ENCODE peak calls at places on chromosomes 4 and X, in four cellular contexts. P is H9, Y is H1, C is IMR-90. Q is an unnamed sample.

GRCh38 chr4:13919021-13919441 is 291.5 kb upstream of the BOD1L1 start:
- DNase-seq in P (no peak), Y (no peak), C (peak), Q (no peak)

GRCh38 chr4:86972997-86973396 is 38.2 kb downstream of the AFF1 start:
- DNase-seq in P (peak), Y (no peak), C (no peak), Q (peak)

GRCh38 chr4:140156529-140157171 is 2.7 kb upstream of the MAML3 start:
- DNase-seq in P (no peak), Y (no peak), C (no peak), Q (no peak)

GRCh38 chr4:128707864-128708263 is 101.6 kb upstream of the JADE1 start:
- DNase-seq in P (no peak), Y (no peak), C (peak), Q (no peak)

GRCh38 chr4:72387959-72388358 is 181.1 kb downstream of the ADAMTS3 start:
- DNase-seq in P (no peak), Y (no peak), C (no peak), Q (no peak)

GRCh38 chr4:141028024-141028529 is 105.2 kb downstream of the RNF150 start:
- DNase-seq in P (no peak), Y (no peak), C (peak), Q (no peak)

GRCh38 chrX:154696328-154697045 is 43.1 kb upstream of the CTAG2 start:
- DNase-seq in P (no peak), Y (no peak), C (peak), Q (no peak)

GRCh38 chrX:34877451-34877850 is 65.1 kb upstream of the FAM47B start:
- DNase-seq in P (no peak), Y (no peak), C (peak), Q (no peak)

GRCh38 chrX:85084770-85085393 is 81.2 kb downstream of the APOOL start:
- DNase-seq in P (no peak), Y (no peak), C (peak), Q (peak)

GRCh38 chr4:126630171-126630570 is 1002.6 kb upstream of the INTU start:
- DNase-seq in P (no peak), Y (no peak), C (no peak), Q (no peak)

GRCh38 chrX:16087081-16087480 is 36.3 kb upstream of the GRPR start:
- DNase-seq in P (no peak), Y (no peak), C (no peak), Q (no peak)

GRCh38 chr4:25234390-25235367 is 846 bp downstream of the PI4K2B start:
- DNase-seq in P (peak), Y (peak), C (peak), Q (peak)

GRCh38 chr4:187004628-187005027 is 281.0 kb upstream of the FAT1 start:
- DNase-seq in P (no peak), Y (no peak), C (no peak), Q (no peak)

GRCh38 chrX:120768681-120769080 is 107.0 kb downstream of the CT47B1 start:
- DNase-seq in P (no peak), Y (no peak), C (peak), Q (no peak)

GRCh38 chrX:110322603-110323002 is 4.7 kb upstream of the AMMECR1 start:
- DNase-seq in P (no peak), Y (no peak), C (peak), Q (no peak)

GRCh38 chr4:175035907-175036306 is 117.7 kb downstream of the ADAM29 start:
- DNase-seq in P (no peak), Y (no peak), C (no peak), Q (no peak)

GRCh38 chr4:55819634-55820033 is at the start of gene EXOC1L:
- DNase-seq in P (peak), Y (peak), C (no peak), Q (peak)

GRCh38 chrX:574830-575229 is 55.8 kb upstream of the SHOX start:
- DNase-seq in P (no peak), Y (peak), C (no peak), Q (no peak)

GRCh38 chrX:68997461-68997860 is 167.8 kb downstream of the PJA1 start:
- DNase-seq in P (no peak), Y (no peak), C (peak), Q (no peak)

GRCh38 chrX:48815266-48815665 is 11.0 kb upstream of the ERAS start:
- DNase-seq in P (no peak), Y (no peak), C (no peak), Q (no peak)

GRCh38 chr4:100547541-100548208 is 29.9 kb upstream of the EMCN start:
- DNase-seq in P (peak), Y (no peak), C (no peak), Q (peak)

GRCh38 chr4:130025701-130026100 is 929.7 kb downstream of the C4orf33 start:
- DNase-seq in P (no peak), Y (no peak), C (no peak), Q (no peak)

DNA sequence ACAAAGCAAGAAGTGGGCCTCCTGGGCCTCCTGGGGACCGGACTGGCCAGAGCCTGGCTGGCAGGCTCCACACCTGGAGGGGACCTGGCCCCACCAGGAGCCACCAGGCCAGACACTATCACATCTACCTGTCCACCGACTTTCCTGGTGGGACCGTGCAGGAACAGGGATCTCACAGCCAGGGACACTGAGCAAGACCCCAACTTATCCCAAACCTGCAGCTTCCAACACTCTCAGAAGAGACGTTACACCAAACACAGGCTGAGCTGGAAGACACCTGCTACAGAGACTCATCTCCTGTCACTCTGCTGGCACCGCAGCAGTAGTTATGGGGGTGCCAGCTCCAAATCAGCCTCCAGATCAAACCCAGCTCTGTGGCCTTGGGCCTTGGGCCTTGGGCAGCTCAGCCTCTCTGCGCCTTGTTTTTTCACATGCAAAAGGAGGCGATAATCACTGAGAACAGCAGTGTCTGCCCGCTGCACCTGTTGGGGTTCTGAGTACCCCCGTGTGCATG is 69.4 kb downstream of the ADRA2C start:
- DNase-seq in P (no peak), Y (no peak), C (no peak), Q (no peak)
- H2AK5ac ChIP-seq in P (no peak), Y (no peak), C (no peak), Q (peak)

GRCh38 chrX:38820751-38821150 is 19.5 kb downstream of the MID1IP1 start:
- DNase-seq in P (no peak), Y (no peak), C (no peak), Q (no peak)

GRCh38 chrX:38816158-38816557 is 14.9 kb downstream of the MID1IP1 start:
- DNase-seq in P (no peak), Y (no peak), C (no peak), Q (no peak)

GRCh38 chrX:38819163-38819562 is 17.9 kb downstream of the MID1IP1 start:
- DNase-seq in P (no peak), Y (no peak), C (no peak), Q (no peak)

GRCh38 chrX:38817004-38817703 is 15.9 kb downstream of the MID1IP1 start:
- DNase-seq in P (peak), Y (no peak), C (peak), Q (peak)

DNA sequence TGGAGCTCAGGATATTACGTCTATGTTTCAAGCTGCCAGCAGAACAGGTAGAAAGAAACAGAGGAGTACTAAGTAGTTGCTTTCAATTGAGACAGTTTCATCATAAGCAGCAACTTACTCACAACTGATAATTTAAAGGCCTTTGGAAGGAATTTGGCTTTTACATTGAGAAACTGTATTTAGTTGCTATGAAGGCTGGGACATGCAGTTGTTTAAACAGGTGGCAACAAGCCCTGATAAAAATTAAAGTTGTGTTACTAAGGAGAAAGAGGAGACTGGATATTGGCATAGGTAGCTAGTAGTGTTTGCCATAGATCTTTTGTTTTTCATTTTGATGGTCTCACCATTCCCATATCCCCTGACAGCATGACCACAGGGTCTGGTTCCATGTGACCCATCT is 18.4 kb downstream of the MID1IP1 start:
- DNase-seq in P (no peak), Y (no peak), C (no peak), Q (no peak)
- H3K23ac ChIP-seq in P (no peak), Y (no peak), C (no peak), Q (no peak)

GRCh38 chr4:53748328-53748772 is 157.1 kb upstream of the LNX1 start:
- DNase-seq in P (no peak), Y (no peak), C (no peak), Q (no peak)
- H3K56ac ChIP-seq in P (no peak), Y (no peak), C (no peak), Q (no peak)

DNA sequence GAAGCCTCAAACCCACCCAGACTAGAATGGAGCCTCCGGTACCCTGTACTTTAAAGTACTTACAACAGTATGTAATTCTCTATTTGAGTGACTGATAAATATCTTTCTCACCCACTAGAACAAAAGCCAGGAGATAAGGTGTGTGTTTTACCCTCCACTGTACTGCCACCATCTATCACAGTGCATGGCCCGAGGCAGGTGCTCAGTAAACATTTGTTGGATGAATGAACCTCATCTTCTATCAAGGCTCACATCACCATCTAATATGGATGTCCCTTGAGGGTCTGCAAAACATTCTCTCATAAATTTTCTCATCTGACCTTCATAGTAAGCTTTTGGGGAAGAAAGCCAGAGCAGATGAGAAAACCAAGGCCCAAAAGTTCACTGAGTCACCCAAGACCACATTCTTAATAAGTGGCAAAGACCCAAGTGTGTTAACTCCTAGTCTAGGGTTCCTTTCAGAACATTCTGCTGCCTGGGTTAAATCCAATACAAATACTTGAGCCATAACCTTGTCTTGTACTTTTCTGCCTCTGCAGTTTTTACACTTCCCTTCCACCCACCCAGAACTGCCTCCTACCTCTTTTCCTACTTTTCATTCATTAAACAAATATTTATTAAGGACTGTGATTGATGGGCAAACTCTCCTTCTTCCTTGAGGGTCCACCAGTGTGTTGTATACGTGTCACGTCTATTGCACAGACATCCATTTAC is 35.8 kb downstream of the APBB2 start:
- DNase-seq in P (no peak), Y (no peak), C (peak), Q (no peak)
- H2AK5ac ChIP-seq in P (no peak), Y (no peak), C (peak), Q (no peak)

GRCh38 chr4:7291372-7292135 is 99.2 kb downstream of the SORCS2 start:
- DNase-seq in P (no peak), Y (no peak), C (peak), Q (no peak)
- H3K23ac ChIP-seq in P (no peak), Y (no peak), C (no peak), Q (no peak)

DNA sequence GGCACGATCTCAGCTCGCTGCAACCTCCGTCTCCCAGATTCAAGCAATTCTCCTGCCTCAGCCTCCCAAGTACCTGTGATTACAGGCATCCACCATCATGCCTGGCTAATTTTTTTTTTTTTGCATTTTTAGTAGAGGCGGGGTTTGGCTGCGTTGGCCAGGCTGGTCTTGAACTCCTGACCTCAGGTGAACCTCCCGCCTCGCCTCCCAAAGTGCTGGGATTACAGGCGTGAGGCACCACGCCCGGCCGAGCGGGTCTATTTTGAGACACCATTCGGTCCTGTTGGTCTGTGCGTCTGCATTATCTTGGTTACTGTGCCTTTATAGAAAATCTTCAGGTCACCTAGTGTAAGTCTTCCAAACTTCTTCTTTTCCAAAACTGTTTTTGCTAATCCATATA is 21.7 kb upstream of the RGS12 start:
- DNase-seq in P (no peak), Y (no peak), C (no peak), Q (no peak)
- H3K56ac ChIP-seq in P (no peak), Y (no peak), C (no peak), Q (no peak)

DNA sequence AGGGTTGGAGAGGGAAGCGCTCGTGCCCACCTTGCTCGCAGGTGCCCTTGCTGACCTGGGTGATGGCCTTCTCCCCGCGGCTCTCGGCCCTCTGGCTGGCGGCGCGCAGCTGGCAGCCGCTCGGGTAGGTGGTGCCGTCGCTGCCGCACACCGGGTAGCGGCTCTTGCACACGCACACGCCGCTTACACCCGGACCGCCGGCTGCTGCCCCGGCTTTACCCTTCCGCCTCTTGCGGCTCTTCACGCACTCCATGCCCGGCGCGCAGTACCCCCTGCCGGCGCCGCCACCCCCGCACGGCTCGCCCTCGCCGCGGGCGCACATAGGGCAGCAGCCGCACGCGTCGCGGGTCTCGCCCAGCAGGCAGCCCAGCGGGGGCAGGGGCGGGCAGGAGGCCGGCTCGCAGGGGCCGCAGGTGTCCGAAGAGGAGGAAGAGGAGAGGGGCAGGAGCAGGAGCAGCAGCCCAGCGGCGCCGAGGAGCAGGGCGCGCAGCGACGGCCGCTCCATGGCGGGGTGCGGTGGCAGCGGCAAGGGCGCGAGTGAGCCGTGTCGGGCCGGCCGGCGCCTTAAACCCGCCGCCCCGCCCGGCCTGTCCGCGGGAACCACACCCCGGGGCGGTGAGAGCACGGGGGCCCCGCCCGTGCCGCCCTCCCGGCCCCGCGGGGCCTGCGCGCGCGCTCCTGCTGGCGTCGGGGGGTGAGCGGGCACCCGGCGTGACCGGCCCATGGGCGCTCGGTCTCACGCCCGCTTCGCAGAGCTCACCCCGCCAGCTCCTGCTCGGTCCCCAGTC is at the start of gene IGFBP7:
- DNase-seq in P (no peak), Y (peak), C (no peak), Q (no peak)
- H2AK5ac ChIP-seq in P (no peak), Y (no peak), C (peak), Q (no peak)

GRCh38 chr4:1168291-1169031 is 3.9 kb downstream of the SPON2 start:
- DNase-seq in P (no peak), Y (no peak), C (no peak), Q (no peak)
- H3K23ac ChIP-seq in P (no peak), Y (no peak), C (no peak), Q (no peak)

DNA sequence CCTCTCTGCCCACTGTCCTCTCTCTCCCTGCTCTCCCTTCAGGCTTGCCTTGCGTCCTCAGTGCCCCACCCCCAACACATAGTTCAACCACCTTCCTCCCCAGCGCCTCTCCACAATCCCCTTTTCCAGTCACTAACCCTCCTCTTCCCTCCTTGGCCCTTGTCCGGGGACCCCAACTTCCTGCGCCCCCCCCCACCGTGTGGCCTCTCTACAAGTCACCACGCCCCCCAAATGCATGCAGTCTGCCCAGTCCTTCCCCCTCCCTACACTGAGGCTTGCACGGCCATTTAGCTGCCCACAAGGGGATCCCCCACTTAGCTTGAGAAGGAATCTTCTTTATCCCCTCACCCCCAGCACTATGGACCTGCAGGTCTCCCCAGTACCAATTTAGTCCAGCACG is 569 bp downstream of the CXCR3 start:
- DNase-seq in P (no peak), Y (no peak), C (no peak), Q (no peak)
- H3K56ac ChIP-seq in P (no peak), Y (no peak), C (no peak), Q (no peak)

DNA sequence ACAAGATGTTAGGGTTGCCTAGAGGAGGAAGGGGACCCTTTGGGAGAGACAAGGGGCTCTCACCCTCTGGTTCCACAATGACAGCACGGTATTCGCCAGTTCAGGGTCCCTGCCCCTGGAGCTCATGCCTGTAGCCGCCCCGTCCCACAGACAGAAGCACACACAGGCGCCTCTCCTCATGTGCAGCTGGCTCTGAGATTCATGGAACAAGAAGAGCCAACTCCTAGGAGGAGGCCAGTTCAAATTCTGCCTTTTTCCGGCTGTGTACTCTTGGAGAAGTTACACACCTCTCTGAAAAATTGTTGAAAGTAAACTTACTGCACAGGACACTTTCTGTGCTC is 15.3 kb downstream of the BLOC1S4 start:
- DNase-seq in P (no peak), Y (no peak), C (no peak), Q (no peak)
- H2AK5ac ChIP-seq in P (no peak), Y (no peak), C (peak), Q (no peak)